ENCODE peak calls at places on chromosome 17, in eight cellular contexts. O is psoas muscle; C is stimulated activated CD4-positive, alpha-beta T cell treated with anti-CD3 and anti-CD28 coated beads, TNF-alpha, amount 100 ng/mL, for 1 hour; G is NCI-H2081; U is AG09319; K is GM12891; Q is SHP77; I is ACHN. F is an unnamed sample.

GRCh38 chr17:50477976-50478375 is 684 bp upstream of the RSAD1 start:
- DNase-seq in C (no peak), Q (no peak), U (no peak), K (no peak), I (no peak), O (no peak), G (no peak), F (no peak)

GRCh38 chr17:33509331-33509730 is 216.2 kb upstream of the ASIC2 start:
- DNase-seq in K (no peak), C (no peak), Q (no peak), U (no peak), I (no peak), O (no peak), G (no peak), F (no peak)

GRCh38 chr17:2264023-2264860 is 39.3 kb downstream of the SMG6 start:
- DNase-seq in O (no peak), I (no peak), G (no peak), C (no peak), Q (no peak), K (no peak), U (no peak), F (no peak)

GRCh38 chr17:67411396-67411795 is 34.3 kb downstream of the PITPNC1 start:
- DNase-seq in K (no peak), O (no peak), I (no peak), U (no peak), G (no peak), Q (no peak), C (no peak), F (no peak)

GRCh38 chr17:21283482-21284318 is 811 bp upstream of the MAP2K3 start:
- DNase-seq in K (no peak), G (no peak), Q (peak), O (peak), C (no peak), I (peak), U (no peak), F (peak)

GRCh38 chr17:80151333-80151732 is 4.4 kb upstream of the EIF4A3 start:
- DNase-seq in G (no peak), Q (no peak), O (no peak), C (no peak), U (no peak), K (no peak), I (no peak), F (no peak)

GRCh38 chr17:8890671-8891070 is 23.2 kb upstream of the PIK3R6 start:
- DNase-seq in K (no peak), G (no peak), C (no peak), U (no peak), I (no peak), Q (no peak), O (no peak), F (no peak)

GRCh38 chr17:80656590-80656989 is 112.0 kb downstream of the RPTOR start:
- DNase-seq in U (no peak), I (no peak), C (no peak), K (no peak), G (no peak), Q (no peak), O (no peak), F (no peak)

F was measured in gastrocnemius medialis.